ENCODE peak calls at places on chromosome 22, in seven cellular contexts. G is aorta; Q is neural progenitor cell; E is effector memory CD4-positive, alpha-beta T cell; L is CD8-positive, alpha-beta T cell; I is MM.1S; Y is naive thymus-derived CD4-positive, alpha-beta T cell. D is an unnamed sample.

GRCh38 chr22:25051983-25052710 is 99.6 kb downstream of the KIAA1671 start:
- DNase-seq in G (no peak), Q (no peak), E (no peak), L (no peak), I (no peak), Y (no peak), D (no peak)

GRCh38 chr22:39216143-39216490 is 28.7 kb downstream of the PDGFB start:
- DNase-seq in G (peak; percentile 32), Q (no peak), E (no peak), L (no peak), I (no peak), Y (no peak), D (no peak)

GRCh38 chr22:21693999-21694341 is 28.2 kb downstream of the PPIL2 start:
- DNase-seq in G (no peak), Q (no peak), E (no peak), L (no peak), I (no peak), Y (no peak), D (no peak)

GRCh38 chr22:19955241-19956128 is 13.9 kb upstream of the TXNRD2 start:
- DNase-seq in G (peak; percentile 43), Q (no peak), E (no peak), L (no peak), I (no peak), Y (no peak), D (no peak)

GRCh38 chr22:17808688-17809403 is 34.6 kb upstream of the BID start:
- DNase-seq in G (no peak), Q (no peak), E (no peak), L (no peak), I (no peak), Y (no peak), D (no peak)

GRCh38 chr22:42780070-42780540 is 59.4 kb upstream of the A4GALT start:
- DNase-seq in G (no peak), Q (peak; percentile 91), E (peak; percentile 9), L (peak; percentile 32), I (peak; percentile 74), Y (peak; percentile 62), D (peak; percentile 90)

GRCh38 chr22:22342697-22343602 is 98.4 kb downstream of the VPREB1 start:
- DNase-seq in G (no peak), Q (peak; percentile 93), E (peak; percentile 17), L (peak; percentile 60), I (peak; percentile 82), Y (peak; percentile 42), D (peak; percentile 88)

GRCh38 chr22:17858033-17858432 is 83.8 kb upstream of the BID start:
- DNase-seq in G (no peak), Q (no peak), E (no peak), L (no peak), I (no peak), Y (no peak), D (no peak)

GRCh38 chr22:24006207-24006913 is 1.1 kb upstream of the GSTT4 start:
- DNase-seq in G (no peak), Q (no peak), E (no peak), L (no peak), I (no peak), Y (no peak), D (peak; percentile 35)

GRCh38 chr22:32788884-32789624 is 12.5 kb upstream of the TIMP3 start:
- DNase-seq in G (peak; percentile 69), Q (no peak), E (no peak), L (no peak), I (no peak), Y (no peak), D (no peak)

GRCh38 chr22:46233231-46233630 is 16.9 kb downstream of the CDPF1 start:
- DNase-seq in G (peak; percentile 86), Q (no peak), E (no peak), L (no peak), I (no peak), Y (no peak), D (no peak)

GRCh38 chr22:46230262-46230901 is 19.7 kb downstream of the CDPF1 start:
- DNase-seq in G (no peak), Q (no peak), E (no peak), L (no peak), I (no peak), Y (no peak), D (no peak)

GRCh38 chr22:46226577-46226976 is 23.5 kb downstream of the CDPF1 start:
- DNase-seq in G (no peak), Q (no peak), E (no peak), L (no peak), I (no peak), Y (no peak), D (no peak)

GRCh38 chr22:46225631-46226030 is 24.5 kb downstream of the CDPF1 start:
- DNase-seq in G (no peak), Q (no peak), E (no peak), L (no peak), I (no peak), Y (no peak), D (no peak)

GRCh38 chr22:46229701-46230100 is 20.4 kb downstream of the CDPF1 start:
- DNase-seq in G (no peak), Q (no peak), E (no peak), L (no peak), I (no peak), Y (no peak), D (no peak)
- H3K4me1 ChIP-seq in G (no peaks in the 10 kb centered on the region), Q (no peaks in the 10 kb centered on the region), E (no peaks in the 10 kb centered on the region), L (no peaks in the 10 kb centered on the region), I (no peaks in the 10 kb centered on the region), Y (no peaks in the 10 kb centered on the region), D (no peaks in the 10 kb centered on the region)

GRCh38 chr22:50081426-50082196 is 3.6 kb downstream of the MLC1 start:
- DNase-seq in G (no peak), Q (no peak), E (no peak), L (no peak), I (no peak), Y (no peak), D (no peak)

GRCh38 chr22:50083462-50084081 is 1.7 kb downstream of the MLC1 start:
- DNase-seq in G (no peak), Q (no peak), E (no peak), L (no peak), I (no peak), Y (no peak), D (no peak)

GRCh38 chr22:50084085-50084484 is 1.1 kb downstream of the MLC1 start:
- DNase-seq in G (no peak), Q (no peak), E (no peak), L (no peak), I (no peak), Y (no peak), D (no peak)

GRCh38 chr22:50082961-50083461 is 2.2 kb downstream of the MLC1 start:
- DNase-seq in G (no peak), Q (no peak), E (no peak), L (no peak), I (peak; percentile 71), Y (no peak), D (no peak)

DNA sequence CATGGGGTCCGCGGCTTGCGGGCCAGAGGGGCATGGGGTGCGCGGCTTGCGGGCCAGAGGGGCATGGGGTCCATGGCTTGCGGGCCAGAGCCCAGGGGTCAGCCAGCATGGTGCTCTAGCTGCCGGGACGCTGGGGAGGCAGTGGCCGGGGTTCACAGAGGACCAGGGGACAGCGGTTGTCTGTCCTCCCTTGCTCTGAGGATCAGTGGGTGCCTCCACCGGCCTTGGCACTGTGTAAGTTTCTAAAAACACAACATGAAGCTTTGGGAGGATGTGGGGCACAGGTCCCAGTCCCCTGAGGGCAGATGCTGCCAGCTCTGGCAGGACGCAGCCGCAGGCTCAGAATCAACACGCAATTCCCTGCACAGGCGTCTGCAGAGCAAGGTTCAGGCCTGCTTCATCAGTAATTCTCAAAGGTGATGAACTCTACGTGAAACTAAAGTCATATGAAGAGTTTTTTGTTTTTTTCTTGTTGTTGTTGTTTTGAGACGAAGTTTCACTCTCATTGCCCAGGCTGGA is 3.0 kb downstream of the MLC1 start:
- DNase-seq in G (no peak), Q (no peak), E (no peak), L (no peak), I (peak; percentile 44), Y (no peak), D (no peak)
- H3K4me1 ChIP-seq in G (no peaks in the 10 kb centered on the region), Q (no peaks in the 10 kb centered on the region), E (peaks cover 5% of the 10 kb centered on the region), L (no peaks in the 10 kb centered on the region), I (peaks cover 4% of the 10 kb centered on the region), Y (no peaks in the 10 kb centered on the region), D (no peaks in the 10 kb centered on the region)

GRCh38 chr22:50706481-50707125 is 31.4 kb upstream of the ACR start:
- DNase-seq in G (peak; percentile 18), Q (no peak), E (no peak), L (no peak), I (no peak), Y (no peak), D (no peak)

GRCh38 chr22:50703726-50704509 is 31.3 kb downstream of the SHANK3 start:
- DNase-seq in G (peak; percentile 30), Q (no peak), E (no peak), L (no peak), I (no peak), Y (no peak), D (no peak)

GRCh38 chr22:50704510-50705218 is 32.0 kb downstream of the SHANK3 start:
- DNase-seq in G (peak; percentile 43), Q (no peak), E (no peak), L (no peak), I (no peak), Y (no peak), D (no peak)

GRCh38 chr22:50705219-50705691 is 32.6 kb downstream of the SHANK3 start:
- DNase-seq in G (peak; percentile 55), Q (peak; percentile 98), E (no peak), L (no peak), I (peak; percentile 92), Y (no peak), D (no peak)

DNA sequence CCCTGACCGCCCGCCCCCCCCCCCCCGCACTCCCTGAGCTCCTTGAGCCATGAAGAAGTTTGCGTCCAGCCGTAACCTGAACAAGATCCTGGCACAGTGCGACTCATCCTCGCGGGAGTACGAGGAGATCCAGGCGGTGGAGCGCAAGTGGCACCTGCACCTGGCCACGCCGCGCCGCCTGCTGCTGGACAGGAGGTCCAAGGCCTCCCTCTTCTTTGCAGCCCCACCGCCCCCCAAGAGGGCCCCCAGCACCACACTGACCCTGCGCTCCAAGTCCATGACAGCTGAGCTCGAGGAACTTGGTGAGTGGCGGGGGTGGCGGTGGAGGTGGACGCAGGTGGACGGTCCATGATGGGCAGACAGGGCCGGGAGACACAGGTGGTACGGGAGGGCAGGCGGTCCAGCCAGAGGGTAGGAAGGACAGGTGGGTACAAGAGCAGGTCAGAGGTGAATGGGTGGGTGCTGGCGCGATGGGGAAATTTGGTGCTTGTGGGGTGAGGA is 32.1 kb upstream of the ACR start:
- DNase-seq in G (peak; percentile 43), Q (no peak), E (no peak), L (no peak), I (no peak), Y (no peak), D (no peak)
- H3K4me1 ChIP-seq in G (no peaks in the 10 kb centered on the region), Q (peaks cover 16% of the 10 kb centered on the region), E (no peaks in the 10 kb centered on the region), L (peaks cover 10% of the 10 kb centered on the region), I (peaks cover 10% of the 10 kb centered on the region), Y (no peaks in the 10 kb centered on the region), D (no peaks in the 10 kb centered on the region)

DNA sequence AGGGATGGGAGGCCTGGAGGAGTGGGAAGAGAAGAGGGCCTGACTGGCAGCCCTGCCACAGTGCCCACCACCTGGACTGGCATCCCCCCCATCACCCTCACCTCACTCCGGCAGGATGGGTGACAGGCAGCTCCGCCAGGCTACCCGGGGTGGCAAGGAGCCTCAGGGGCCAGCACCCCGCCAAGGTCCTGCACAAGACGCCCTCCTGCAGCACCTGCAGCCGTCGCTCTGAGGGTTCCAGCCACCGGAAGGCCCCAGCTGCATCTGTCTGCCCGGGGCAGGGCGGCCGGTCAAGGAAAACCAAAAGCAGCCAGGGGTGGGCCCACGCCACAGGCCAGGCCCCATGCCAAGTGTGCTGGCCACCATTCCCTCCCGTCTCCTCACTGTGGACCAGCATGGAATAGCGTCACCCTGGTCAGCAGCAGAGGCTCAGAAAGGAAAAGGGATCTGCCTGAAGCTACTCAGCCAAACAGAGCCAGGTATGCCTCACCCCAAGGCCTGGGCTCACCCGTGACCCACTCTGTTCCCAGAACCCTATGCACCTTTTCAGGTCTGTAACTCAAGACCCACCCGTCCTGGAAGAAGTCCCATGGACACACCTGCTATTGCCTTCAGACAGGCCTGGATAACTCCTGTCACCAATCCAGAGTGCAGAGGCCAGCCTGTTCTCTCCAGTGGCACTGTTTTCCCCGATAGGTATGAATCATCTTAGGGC is 7.0 kb downstream of the RHBDD3 start:
- DNase-seq in G (no peak), Q (no peak), E (no peak), L (no peak), I (no peak), Y (no peak), D (no peak)
- H3K4me1 ChIP-seq in G (no peaks in the 10 kb centered on the region), Q (no peaks in the 10 kb centered on the region), E (no peaks in the 10 kb centered on the region), L (no peaks in the 10 kb centered on the region), I (no peaks in the 10 kb centered on the region), Y (no peaks in the 10 kb centered on the region), D (no peaks in the 10 kb centered on the region)

D was measured in Karpas-422.